ENCODE peak calls at places on chromosomes 7 and 10, in five cellular contexts. Y is pancreas; K is stimulated activated CD4-positive, alpha-beta T cell treated with anti-CD3 and anti-CD28 coated beads, Interleukin-2, amount 100 ng/mL, for 48 hours; T is BE2C; A is caudate nucleus. J is an unnamed sample.

GRCh38 chr7:27151945-27152815 is at the start of gene HOXA3:
- DNase-seq in Y (peak; percentile 56), K (no peak), T (peak; percentile 10), A (no peak), J (peak; percentile 50)

GRCh38 chr10:114708717-114709352 is 50.8 kb upstream of the ABLIM1 start:
- DNase-seq in Y (no peak), K (no peak), T (no peak), A (no peak), J (no peak)

GRCh38 chr7:66356277-66356721 is 151.2 kb downstream of the TPST1 start:
- DNase-seq in Y (no peak), K (no peak), T (no peak), A (no peak), J (no peak)

GRCh38 chr7:122682805-122683204 is 16.1 kb downstream of the RNF133 start:
- DNase-seq in Y (no peak), K (no peak), T (no peak), A (no peak), J (no peak)

GRCh38 chr10:29620112-29620690 is 14.6 kb downstream of the SVIL start:
- DNase-seq in Y (no peak), K (no peak), T (no peak), A (no peak), J (no peak)

GRCh38 chr7:127250312-127251047 is 2.3 kb downstream of the GRM8 start:
- DNase-seq in Y (no peak), K (no peak), T (no peak), A (no peak), J (no peak)

GRCh38 chr10:132164801-132165278 is 21.9 kb upstream of the DPYSL4 start:
- DNase-seq in Y (peak; percentile 50), K (no peak), T (no peak), A (no peak), J (no peak)

GRCh38 chr10:49679480-49679893 is at the start of gene C10orf53:
- DNase-seq in Y (peak; percentile 68), K (peak; percentile 30), T (peak; percentile 90), A (no peak), J (no peak)

GRCh38 chr7:70778585-70778984 is 353.4 kb upstream of the GALNT17 start:
- DNase-seq in Y (no peak), K (no peak), T (no peak), A (no peak), J (no peak)

GRCh38 chr10:72334832-72335393 is 19.8 kb downstream of the DNAJB12 start:
- DNase-seq in Y (peak; percentile 80), K (peak; percentile 73), T (peak; percentile 58), A (peak; percentile 37), J (peak; percentile 83)

GRCh38 chr7:157992511-157993160 is 595.0 kb downstream of the PTPRN2 start:
- DNase-seq in Y (no peak), K (no peak), T (no peak), A (no peak), J (no peak)

GRCh38 chr10:97525683-97526110 is 27.0 kb downstream of the UBTD1 start:
- DNase-seq in Y (no peak), K (no peak), T (no peak), A (no peak), J (no peak)

GRCh38 chr7:98341106-98341505 is 59.6 kb downstream of the BRI3 start:
- DNase-seq in Y (no peak), K (no peak), T (no peak), A (no peak), J (no peak)

GRCh38 chr7:113004726-113005454 is 81.7 kb downstream of the GPR85 start:
- DNase-seq in Y (no peak), K (no peak), T (no peak), A (no peak), J (no peak)

GRCh38 chr7:30470783-30471182 is 7.8 kb downstream of the NOD1 start:
- DNase-seq in Y (no peak), K (no peak), T (no peak), A (no peak), J (no peak)

GRCh38 chr7:18345641-18346234 is 149.8 kb upstream of the HDAC9 start:
- DNase-seq in Y (no peak), K (no peak), T (peak; percentile 58), A (no peak), J (no peak)

GRCh38 chr7:128404826-128405344 is 4.9 kb downstream of the IMPDH1 start:
- DNase-seq in Y (no peak), K (no peak), T (no peak), A (no peak), J (no peak)

GRCh38 chr7:121032645-121033460 is 44.3 kb downstream of the CPED1 start:
- DNase-seq in Y (no peak), K (no peak), T (no peak), A (no peak), J (no peak)

J was measured in naive thymus-derived CD8-positive, alpha-beta T cell.